ENCODE peak calls at places on chromosomes 2 and 18, in five cellular contexts. Z, Y, E, A and R are unnamed samples.

GRCh38 chr18:22552254-22552653 is 134.5 kb upstream of the CTAGE1 start:
- DNase-seq in Z (no peak), Y (no peak), E (no peak), A (peak), R (no peak)

GRCh38 chr18:72720116-72720515 is 147.7 kb downstream of the NETO1 start:
- DNase-seq in Z (no peak), Y (no peak), E (no peak), A (no peak), R (no peak)

GRCh38 chr2:207202645-207203044 is 36.9 kb upstream of the KLF7 start:
- DNase-seq in Z (no peak), Y (peak), E (no peak), A (peak), R (no peak)

GRCh38 chr2:19228720-19229119 is 129.7 kb downstream of the OSR1 start:
- DNase-seq in Z (no peak), Y (no peak), E (no peak), A (no peak), R (no peak)

GRCh38 chr2:80303825-80304521 is 579 bp downstream of the LRRTM1 start:
- DNase-seq in Z (no peak), Y (no peak), E (no peak), A (peak), R (peak)

GRCh38 chr2:229445013-229445412 is 173.9 kb upstream of the PID1 start:
- DNase-seq in Z (peak), Y (peak), E (peak), A (peak), R (peak)

GRCh38 chr18:37426536-37427080 is 139.0 kb downstream of the CELF4 start:
- DNase-seq in Z (no peak), Y (no peak), E (no peak), A (no peak), R (no peak)

GRCh38 chr2:165428996-165429395 is 40.5 kb upstream of the CSRNP3 start:
- DNase-seq in Z (no peak), Y (no peak), E (no peak), A (peak), R (no peak)

GRCh38 chr2:160869411-160869810 is 290.8 kb upstream of the TANK start:
- DNase-seq in Z (no peak), Y (peak), E (no peak), A (peak), R (no peak)

GRCh38 chr2:506866-507265 is 170.3 kb downstream of the TMEM18 start:
- DNase-seq in Z (no peak), Y (no peak), E (no peak), A (no peak), R (no peak)

GRCh38 chr2:160635488-160635887 is 141.9 kb upstream of the RBMS1 start:
- DNase-seq in Z (no peak), Y (peak), E (peak), A (peak), R (no peak)

GRCh38 chr2:221283896-221284295 is 288.2 kb downstream of the EPHA4 start:
- DNase-seq in Z (no peak), Y (peak), E (no peak), A (peak), R (no peak)

GRCh38 chr18:22800551-22800951 is 132.6 kb upstream of the RBBP8 start:
- DNase-seq in Z (no peak), Y (peak), E (no peak), A (peak), R (peak)

GRCh38 chr2:211789984-211790383 is 748.6 kb downstream of the ERBB4 start:
- DNase-seq in Z (no peak), Y (no peak), E (no peak), A (no peak), R (no peak)

GRCh38 chr2:8525582-8526402 is 156.1 kb upstream of the ID2 start:
- DNase-seq in Z (peak), Y (peak), E (no peak), A (no peak), R (peak)

GRCh38 chr2:26628561-26629345 is 12.4 kb downstream of the CIB4 start:
- DNase-seq in Z (no peak), Y (no peak), E (no peak), A (no peak), R (no peak)

GRCh38 chr2:227194219-227194618 is 29.8 kb downstream of the COL4A3 start:
- DNase-seq in Z (no peak), Y (no peak), E (no peak), A (no peak), R (no peak)

GRCh38 chr2:120805011-120805410 is 69.3 kb downstream of the GLI2 start:
- DNase-seq in Z (no peak), Y (no peak), E (no peak), A (no peak), R (no peak)

GRCh38 chr2:72947947-72948346 is 30.6 kb downstream of the EMX1 start:
- DNase-seq in Z (no peak), Y (no peak), E (no peak), A (no peak), R (no peak)

GRCh38 chr2:109351164-109351756 is 222.3 kb downstream of the SH3RF3 start:
- DNase-seq in Z (peak), Y (peak), E (peak), A (peak), R (peak)

GRCh38 chr2:152189622-152190495 is 14.3 kb upstream of the STAM2 start:
- DNase-seq in Z (no peak), Y (peak), E (no peak), A (peak), R (peak)

GRCh38 chr2:70143314-70144150 is 47.3 kb downstream of the C2orf42 start:
- DNase-seq in Z (no peak), Y (peak), E (no peak), A (peak), R (no peak)

GRCh38 chr2:134217316-134217715 is 36.6 kb upstream of the MGAT5 start:
- DNase-seq in Z (no peak), Y (no peak), E (no peak), A (no peak), R (no peak)

GRCh38 chr2:54673501-54673998 is 49.9 kb upstream of the EML6 start:
- DNase-seq in Z (peak), Y (no peak), E (no peak), A (peak), R (peak)

GRCh38 chr2:18402-19271 is 27.7 kb downstream of the FAM110C start:
- DNase-seq in Z (no peak), Y (no peak), E (no peak), A (no peak), R (no peak)

DNA sequence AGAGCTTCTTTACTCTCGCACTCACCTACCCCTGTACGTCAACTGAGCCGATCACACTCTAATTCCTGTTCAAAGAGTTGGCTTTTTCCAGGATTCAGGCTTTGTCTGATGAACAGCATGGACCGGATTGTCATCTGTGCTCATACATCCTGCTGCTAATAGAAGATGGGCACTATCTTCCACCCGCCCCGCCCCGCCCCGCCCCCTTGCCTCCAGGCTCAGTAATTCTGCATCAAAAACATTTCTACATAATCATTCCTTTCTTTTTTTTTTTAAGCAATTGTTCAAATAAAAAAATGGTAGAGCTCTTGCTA is 12.0 kb downstream of the G6PC2 start:
- DNase-seq in Z (no peak), Y (no peak), E (no peak), A (no peak), R (no peak)
- H3K4me3 ChIP-seq in Z (peak), Y (peak), E (peak), A (peak), R (no peak)

GRCh38 chr2:218980800-218981389 is 4.1 kb downstream of the FEV start:
- DNase-seq in Z (no peak), Y (no peak), E (no peak), A (peak), R (peak)
- H3K4me3 ChIP-seq in Z (peak), Y (no peak), E (peak), A (no peak), R (no peak)

GRCh38 chr2:96147593-96148201 is 2.5 kb upstream of the DUSP2 start:
- DNase-seq in Z (no peak), Y (no peak), E (peak), A (no peak), R (peak)
- H3K4me3 ChIP-seq in Z (no peak), Y (no peak), E (no peak), A (no peak), R (no peak)

GRCh38 chr2:44951124-44951523 is 9.6 kb downstream of the SIX3 start:
- DNase-seq in Z (no peak), Y (no peak), E (no peak), A (no peak), R (no peak)

GRCh38 chr2:44952806-44953685 is 11.5 kb downstream of the SIX3 start:
- DNase-seq in Z (no peak), Y (no peak), E (no peak), A (peak), R (no peak)

GRCh38 chr2:44951714-44952113 is 10.2 kb downstream of the SIX3 start:
- DNase-seq in Z (no peak), Y (no peak), E (no peak), A (peak), R (no peak)

GRCh38 chr2:44953686-44953976 is 12.1 kb downstream of the SIX3 start:
- DNase-seq in Z (no peak), Y (no peak), E (no peak), A (no peak), R (no peak)

DNA sequence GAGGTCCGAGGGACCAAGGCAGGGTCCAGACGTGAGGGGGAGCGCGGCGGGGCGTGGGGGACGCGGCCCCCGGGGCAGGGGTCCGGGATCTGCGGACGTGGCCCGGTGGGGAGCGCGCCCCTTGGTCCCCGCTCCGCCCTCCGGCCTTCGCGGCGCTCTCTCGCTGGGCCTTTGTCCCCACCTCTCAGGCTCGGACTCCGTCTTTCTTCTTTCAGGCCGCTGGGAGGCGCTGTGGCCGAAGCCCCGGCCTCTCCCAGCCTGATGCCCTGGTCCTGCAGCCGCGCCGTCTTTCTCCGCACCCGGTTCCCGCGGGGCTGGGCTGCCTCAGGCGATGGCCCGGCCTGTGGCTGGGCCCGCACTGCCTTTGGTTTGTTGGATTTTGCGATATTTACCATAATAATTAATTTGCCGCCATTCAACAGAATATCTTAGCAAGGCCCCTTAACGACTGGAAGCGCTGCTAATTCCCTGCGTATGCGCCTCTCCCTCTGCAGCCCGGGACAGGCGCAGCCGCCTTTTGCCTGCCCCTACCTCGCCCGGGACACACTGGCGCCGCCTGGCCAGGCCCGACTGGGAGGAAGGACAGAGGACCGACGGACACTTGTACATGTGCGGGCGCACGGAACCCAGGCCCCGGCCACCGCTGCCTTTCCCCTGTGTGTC is 10.8 kb downstream of the SIX3 start:
- DNase-seq in Z (no peak), Y (peak), E (no peak), A (peak), R (peak)
- H3K4me3 ChIP-seq in Z (peak), Y (no peak), E (peak), A (peak), R (peak)

DNA sequence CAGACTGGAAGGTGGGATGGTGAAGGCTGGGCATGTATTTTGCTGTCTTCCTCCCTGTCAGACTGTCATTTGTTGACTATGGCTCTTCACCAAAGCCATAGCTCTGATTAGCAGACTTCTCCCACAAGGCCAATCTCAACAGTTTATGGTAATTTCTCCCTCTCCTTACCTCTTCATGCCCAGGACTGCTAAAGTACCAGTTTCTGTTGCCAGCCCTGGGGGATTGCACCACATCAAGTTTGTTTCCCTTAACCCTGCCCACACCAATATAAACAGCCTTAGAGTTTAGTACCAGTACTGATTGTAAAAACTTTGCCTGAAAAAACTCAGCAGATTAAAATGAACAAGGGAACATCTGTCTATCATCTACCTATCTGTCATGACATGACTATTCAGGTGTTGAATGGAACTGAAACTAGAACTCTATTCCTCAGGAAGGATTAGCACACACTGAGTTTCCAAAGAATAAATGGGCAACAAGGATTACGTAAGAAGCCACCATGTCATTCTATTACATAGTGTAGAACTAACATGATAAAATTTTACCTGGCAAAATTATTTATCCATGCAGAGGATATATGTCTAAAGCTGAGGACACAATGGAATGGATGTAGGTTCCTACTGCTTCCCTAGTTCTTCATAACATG is 13.7 kb downstream of the FEZ2 start:
- DNase-seq in Z (no peak), Y (no peak), E (no peak), A (no peak), R (no peak)
- H3K4me3 ChIP-seq in Z (no peak), Y (no peak), E (no peak), A (no peak), R (no peak)

GRCh38 chr18:75783816-75784215 is 356.3 kb upstream of the SMIM21 start:
- DNase-seq in Z (no peak), Y (no peak), E (no peak), A (no peak), R (no peak)
- H3K4me3 ChIP-seq in Z (peak), Y (no peak), E (no peak), A (peak), R (no peak)

GRCh38 chr18:44789704-44790103 is 109.0 kb downstream of the SETBP1 start:
- DNase-seq in Z (no peak), Y (no peak), E (no peak), A (peak), R (no peak)

GRCh38 chr18:44783371-44783770 is 102.7 kb downstream of the SETBP1 start:
- DNase-seq in Z (no peak), Y (no peak), E (no peak), A (no peak), R (no peak)

GRCh38 chr18:44788334-44788733 is 107.6 kb downstream of the SETBP1 start:
- DNase-seq in Z (no peak), Y (no peak), E (no peak), A (no peak), R (no peak)

GRCh38 chr18:44786257-44786656 is 105.6 kb downstream of the SETBP1 start:
- DNase-seq in Z (no peak), Y (no peak), E (no peak), A (no peak), R (no peak)

GRCh38 chr18:44786697-44787096 is 106.0 kb downstream of the SETBP1 start:
- DNase-seq in Z (no peak), Y (no peak), E (no peak), A (no peak), R (no peak)
- H3K4me3 ChIP-seq in Z (no peak), Y (no peak), E (peak), A (peak), R (no peak)

GRCh38 chr2:73980566-73980965 is 4.1 kb upstream of the TET3 start:
- DNase-seq in Z (no peak), Y (no peak), E (no peak), A (no peak), R (no peak)
- H3K4me3 ChIP-seq in Z (peak), Y (no peak), E (no peak), A (peak), R (peak)

GRCh38 chr2:237410949-237411635 is 2.9 kb downstream of the COL6A3 start:
- DNase-seq in Z (no peak), Y (no peak), E (no peak), A (peak), R (no peak)

GRCh38 chr2:237414056-237414661 is at the start of gene COL6A3:
- DNase-seq in Z (peak), Y (peak), E (no peak), A (peak), R (no peak)

GRCh38 chr2:237413293-237414055 is 490 bp downstream of the COL6A3 start:
- DNase-seq in Z (no peak), Y (no peak), E (no peak), A (peak), R (peak)

GRCh38 chr2:237412646-237413292 is 1.2 kb downstream of the COL6A3 start:
- DNase-seq in Z (no peak), Y (no peak), E (no peak), A (peak), R (no peak)

DNA sequence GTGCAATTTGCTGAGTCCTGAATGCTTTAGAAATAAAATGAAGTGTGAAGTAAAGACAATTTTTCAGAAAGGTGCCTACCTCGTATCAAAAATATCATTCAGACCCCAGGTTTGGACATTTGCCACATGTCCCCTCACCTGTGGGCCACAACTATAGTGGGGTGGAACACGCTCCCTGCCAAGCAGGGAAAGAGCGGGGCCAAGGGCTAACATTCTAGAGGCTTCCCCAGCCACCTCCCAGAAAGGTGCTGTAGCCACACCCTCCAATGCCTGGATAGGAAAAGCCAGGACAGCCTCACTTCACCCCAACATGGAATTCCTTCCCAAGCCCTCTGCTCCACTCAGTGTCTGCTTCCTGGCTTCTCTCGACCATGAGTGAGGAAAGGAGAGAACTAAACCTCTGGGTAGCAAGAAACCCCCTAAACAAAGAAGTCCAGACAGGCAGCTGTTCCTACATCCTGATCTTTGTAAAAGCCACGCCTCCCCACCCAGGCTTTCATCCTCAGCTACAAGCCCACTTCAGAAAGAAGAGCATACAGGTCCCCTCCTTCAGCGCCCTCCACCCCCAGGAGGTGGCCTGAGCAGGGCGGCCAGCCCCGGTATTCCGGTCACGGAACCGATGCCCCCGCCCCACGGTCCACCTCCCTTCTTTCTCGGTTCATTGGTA is 2.1 kb downstream of the COL6A3 start:
- DNase-seq in Z (no peak), Y (peak), E (no peak), A (peak), R (peak)
- H3K4me3 ChIP-seq in Z (peak), Y (peak), E (peak), A (peak), R (peak)

GRCh38 chr2:130339885-130340745 is 2.6 kb upstream of the IMP4 start:
- DNase-seq in Z (no peak), Y (no peak), E (no peak), A (no peak), R (no peak)

GRCh38 chr2:130336877-130337734 is 5.6 kb upstream of the IMP4 start:
- DNase-seq in Z (peak), Y (peak), E (no peak), A (peak), R (peak)

GRCh38 chr2:130338793-130339345 is 3.8 kb upstream of the IMP4 start:
- DNase-seq in Z (no peak), Y (no peak), E (no peak), A (no peak), R (no peak)

GRCh38 chr2:130336150-130336876 is 6.4 kb upstream of the IMP4 start:
- DNase-seq in Z (no peak), Y (no peak), E (no peak), A (no peak), R (no peak)

DNA sequence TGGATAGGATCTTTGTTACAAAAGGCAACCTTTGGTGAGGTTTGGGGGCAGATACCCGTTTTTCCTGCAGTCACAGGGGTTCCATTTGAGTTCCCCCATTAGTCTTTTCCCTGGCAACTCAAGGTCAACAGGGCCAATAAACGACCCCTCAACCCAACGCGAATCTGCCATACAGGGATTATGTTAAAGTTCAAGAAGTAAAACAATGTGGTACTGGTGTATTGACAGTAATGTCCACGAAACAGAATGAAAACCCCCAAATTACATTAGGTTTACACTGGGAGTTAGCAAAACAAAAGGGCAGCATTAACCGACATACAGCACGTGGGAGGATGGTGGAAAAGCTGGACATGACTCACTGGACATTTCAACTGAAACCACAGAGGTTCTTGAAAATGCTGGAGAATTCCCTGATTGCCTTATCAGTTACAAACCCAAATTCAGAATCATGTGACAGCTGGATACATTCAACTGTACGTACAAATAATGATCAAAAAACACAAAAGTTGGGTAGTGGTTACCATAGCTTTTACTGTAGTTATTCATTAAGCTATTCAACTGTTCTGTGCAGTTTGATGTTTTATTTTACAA is 4.9 kb upstream of the IMP4 start:
- DNase-seq in Z (no peak), Y (peak), E (no peak), A (peak), R (no peak)
- H3K4me3 ChIP-seq in Z (peak), Y (peak), E (peak), A (no peak), R (peak)